ENCODE peak calls at places on chromosomes 13 and 19, in eight cellular contexts. One of them, this sample, is unnamed.

GRCh38 chr13:20451397-20451796 is 74.3 kb downstream of the CRYL1 start:
- DNase-seq in transverse colon: no peak
- DNase-seq in uterus: no peak
- DNase-seq in H1: no peak
- DNase-seq in thyroid gland: no peak
- DNase-seq in ovary: no peak
- DNase-seq in esophagus muscularis mucosa: no peak
- DNase-seq in adrenal gland: no peak
- DNase-seq in this sample: no peak

GRCh38 chr13:28655566-28655965 is 3.4 kb upstream of the POMP start:
- DNase-seq in transverse colon: no peak
- DNase-seq in uterus: no peak
- DNase-seq in H1: no peak
- DNase-seq in thyroid gland: peak
- DNase-seq in ovary: no peak
- DNase-seq in esophagus muscularis mucosa: no peak
- DNase-seq in adrenal gland: no peak
- DNase-seq in this sample: no peak

GRCh38 chr13:27958928-27959539 is 10.1 kb downstream of the CDX2 start:
- DNase-seq in transverse colon: no peak
- DNase-seq in uterus: no peak
- DNase-seq in H1: no peak
- DNase-seq in thyroid gland: no peak
- DNase-seq in ovary: no peak
- DNase-seq in esophagus muscularis mucosa: peak
- DNase-seq in adrenal gland: no peak
- DNase-seq in this sample: no peak

GRCh38 chr13:51425410-51426042 is 27.3 kb downstream of the INTS6 start:
- DNase-seq in transverse colon: no peak
- DNase-seq in uterus: no peak
- DNase-seq in H1: no peak
- DNase-seq in thyroid gland: no peak
- DNase-seq in ovary: no peak
- DNase-seq in esophagus muscularis mucosa: no peak
- DNase-seq in adrenal gland: no peak
- DNase-seq in this sample: no peak

GRCh38 chr13:30918662-30919405 is 12.8 kb downstream of the MEDAG start:
- DNase-seq in transverse colon: no peak
- DNase-seq in uterus: no peak
- DNase-seq in H1: no peak
- DNase-seq in thyroid gland: no peak
- DNase-seq in ovary: no peak
- DNase-seq in esophagus muscularis mucosa: no peak
- DNase-seq in adrenal gland: no peak
- DNase-seq in this sample: no peak

GRCh38 chr19:18605546-18606280 is 886 bp downstream of the CRLF1 start:
- DNase-seq in transverse colon: no peak
- DNase-seq in uterus: no peak
- DNase-seq in H1: no peak
- DNase-seq in thyroid gland: no peak
- DNase-seq in ovary: no peak
- DNase-seq in esophagus muscularis mucosa: no peak
- DNase-seq in adrenal gland: no peak
- DNase-seq in this sample: no peak

GRCh38 chr13:97577026-97577425 is 143.1 kb downstream of the RAP2A start:
- DNase-seq in transverse colon: no peak
- DNase-seq in uterus: no peak
- DNase-seq in H1: no peak
- DNase-seq in thyroid gland: no peak
- DNase-seq in ovary: no peak
- DNase-seq in esophagus muscularis mucosa: no peak
- DNase-seq in adrenal gland: no peak
- DNase-seq in this sample: no peak

GRCh38 chr19:38683393-38684077 is 36.1 kb downstream of the ACTN4 start:
- DNase-seq in transverse colon: peak
- DNase-seq in uterus: peak
- DNase-seq in H1: peak
- DNase-seq in thyroid gland: peak
- DNase-seq in ovary: peak
- DNase-seq in esophagus muscularis mucosa: no peak
- DNase-seq in adrenal gland: peak
- DNase-seq in this sample: peak

GRCh38 chr19:54521022-54521859 is 18.6 kb downstream of the LAIR2 start:
- DNase-seq in transverse colon: no peak
- DNase-seq in uterus: no peak
- DNase-seq in H1: no peak
- DNase-seq in thyroid gland: no peak
- DNase-seq in ovary: no peak
- DNase-seq in esophagus muscularis mucosa: no peak
- DNase-seq in adrenal gland: no peak
- DNase-seq in this sample: no peak

GRCh38 chr13:50910483-50910805 is 853 bp downstream of the RNASEH2B start:
- DNase-seq in transverse colon: no peak
- DNase-seq in uterus: no peak
- DNase-seq in H1: no peak
- DNase-seq in thyroid gland: no peak
- DNase-seq in ovary: no peak
- DNase-seq in esophagus muscularis mucosa: no peak
- DNase-seq in adrenal gland: no peak
- DNase-seq in this sample: no peak

GRCh38 chr13:45943965-45944364 is 92.4 kb upstream of the SIAH3 start:
- DNase-seq in transverse colon: no peak
- DNase-seq in uterus: no peak
- DNase-seq in H1: no peak
- DNase-seq in thyroid gland: no peak
- DNase-seq in ovary: no peak
- DNase-seq in esophagus muscularis mucosa: no peak
- DNase-seq in adrenal gland: no peak
- DNase-seq in this sample: no peak

GRCh38 chr13:45953082-45953481 is 99.5 kb downstream of the ZC3H13 start:
- DNase-seq in transverse colon: no peak
- DNase-seq in uterus: no peak
- DNase-seq in H1: no peak
- DNase-seq in thyroid gland: no peak
- DNase-seq in ovary: no peak
- DNase-seq in esophagus muscularis mucosa: no peak
- DNase-seq in adrenal gland: no peak
- DNase-seq in this sample: no peak

GRCh38 chr19:2888739-2889224 is 11.9 kb upstream of the ZNF57 start:
- DNase-seq in transverse colon: peak
- DNase-seq in uterus: no peak
- DNase-seq in H1: no peak
- DNase-seq in thyroid gland: peak
- DNase-seq in ovary: peak
- DNase-seq in esophagus muscularis mucosa: no peak
- DNase-seq in adrenal gland: no peak
- DNase-seq in this sample: no peak

GRCh38 chr19:47776568-47776967 is 1.9 kb upstream of the SELENOW start:
- DNase-seq in transverse colon: no peak
- DNase-seq in uterus: no peak
- DNase-seq in H1: no peak
- DNase-seq in thyroid gland: no peak
- DNase-seq in ovary: no peak
- DNase-seq in esophagus muscularis mucosa: no peak
- DNase-seq in adrenal gland: no peak
- DNase-seq in this sample: no peak

GRCh38 chr13:60019119-60019993 is 144.4 kb downstream of the DIAPH3 start:
- DNase-seq in transverse colon: no peak
- DNase-seq in uterus: no peak
- DNase-seq in H1: no peak
- DNase-seq in thyroid gland: no peak
- DNase-seq in ovary: no peak
- DNase-seq in esophagus muscularis mucosa: no peak
- DNase-seq in adrenal gland: no peak
- DNase-seq in this sample: no peak

GRCh38 chr19:8484331-8484894 is 18.0 kb downstream of the PRAM1 start:
- DNase-seq in transverse colon: peak
- DNase-seq in uterus: no peak
- DNase-seq in H1: no peak
- DNase-seq in thyroid gland: no peak
- DNase-seq in ovary: no peak
- DNase-seq in esophagus muscularis mucosa: no peak
- DNase-seq in adrenal gland: peak
- DNase-seq in this sample: no peak

GRCh38 chr19:40467007-40467565 is 285 bp downstream of the SPTBN4 start:
- DNase-seq in transverse colon: no peak
- DNase-seq in uterus: peak
- DNase-seq in H1: no peak
- DNase-seq in thyroid gland: no peak
- DNase-seq in ovary: peak
- DNase-seq in esophagus muscularis mucosa: no peak
- DNase-seq in adrenal gland: no peak
- DNase-seq in this sample: no peak

GRCh38 chr19:18086590-18087138 is at the start of gene IL12RB1:
- DNase-seq in transverse colon: peak
- DNase-seq in uterus: no peak
- DNase-seq in H1: no peak
- DNase-seq in thyroid gland: no peak
- DNase-seq in ovary: no peak
- DNase-seq in esophagus muscularis mucosa: no peak
- DNase-seq in adrenal gland: peak
- DNase-seq in this sample: no peak

GRCh38 chr19:38247734-38248268 is 8.4 kb downstream of the PPP1R14A start:
- DNase-seq in transverse colon: no peak
- DNase-seq in uterus: no peak
- DNase-seq in H1: no peak
- DNase-seq in thyroid gland: no peak
- DNase-seq in ovary: no peak
- DNase-seq in esophagus muscularis mucosa: no peak
- DNase-seq in adrenal gland: peak
- DNase-seq in this sample: no peak

GRCh38 chr19:13622727-13623126 is 116.4 kb upstream of the CACNA1A start:
- DNase-seq in transverse colon: no peak
- DNase-seq in uterus: no peak
- DNase-seq in H1: no peak
- DNase-seq in thyroid gland: no peak
- DNase-seq in ovary: no peak
- DNase-seq in esophagus muscularis mucosa: no peak
- DNase-seq in adrenal gland: no peak
- DNase-seq in this sample: no peak
- H3K27ac ChIP-seq in transverse colon: no peak
- H3K27ac ChIP-seq in uterus: no peak
- H3K27ac ChIP-seq in H1: no peak
- H3K27ac ChIP-seq in thyroid gland: no peak
- H3K27ac ChIP-seq in ovary: no peak
- H3K27ac ChIP-seq in esophagus muscularis mucosa: no peak
- H3K27ac ChIP-seq in adrenal gland: no peak
- H3K27ac ChIP-seq in this sample: no peak

DNA sequence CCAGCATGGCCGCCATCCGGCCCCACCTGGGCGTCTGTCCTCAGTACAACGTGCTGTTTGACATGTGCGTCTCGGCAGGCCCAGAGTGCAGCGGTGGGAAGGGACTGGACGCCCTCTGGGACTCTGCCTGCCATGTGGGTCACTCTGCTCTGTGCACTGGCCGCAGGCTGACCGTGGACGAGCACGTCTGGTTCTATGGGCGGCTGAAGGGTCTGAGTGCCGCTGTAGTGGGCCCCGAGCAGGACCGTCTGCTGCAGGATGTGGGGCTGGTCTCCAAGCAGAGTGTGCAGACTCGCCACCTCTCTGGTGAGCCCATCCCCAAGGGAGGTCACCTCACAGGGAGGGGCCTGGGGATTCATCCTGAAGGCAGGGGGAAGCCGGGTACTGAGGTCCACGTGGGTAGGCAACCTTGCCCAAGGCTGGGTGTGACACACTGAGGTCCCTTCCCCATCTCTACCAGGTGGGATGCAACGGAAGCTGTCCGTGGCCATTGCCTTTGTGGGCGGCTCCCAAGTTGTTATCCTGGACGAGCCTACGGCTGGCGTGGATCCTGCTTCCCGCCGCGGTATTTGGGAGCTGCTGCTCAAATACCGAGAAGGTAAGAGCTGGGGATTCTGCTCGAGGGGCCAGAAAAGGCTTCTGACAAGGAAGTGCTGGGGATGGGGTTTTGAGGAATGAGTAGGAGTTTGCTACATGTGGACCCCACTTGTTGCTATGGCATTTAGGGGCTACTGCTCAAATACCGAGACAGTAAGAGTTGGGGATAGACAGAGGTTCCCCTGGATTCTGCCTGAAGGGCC is 11.3 kb downstream of the ABCA7 start:
- DNase-seq in transverse colon: no peak
- DNase-seq in uterus: no peak
- DNase-seq in H1: no peak
- DNase-seq in thyroid gland: no peak
- DNase-seq in ovary: no peak
- DNase-seq in esophagus muscularis mucosa: no peak
- DNase-seq in adrenal gland: no peak
- DNase-seq in this sample: no peak
- TF ChIP-seq POLR2A in transverse colon: no peak
- TF ChIP-seq POLR2A in uterus: no peak
- TF ChIP-seq POLR2A in H1: no peak
- TF ChIP-seq POLR2A in thyroid gland: no peak
- TF ChIP-seq POLR2A in ovary: no peak
- TF ChIP-seq POLR2A in esophagus muscularis mucosa: no peak
- TF ChIP-seq POLR2A in adrenal gland: no peak
- TF ChIP-seq POLR2A in this sample: no peak

GRCh38 chr19:11154683-11155047 is 917 bp downstream of the SPC24 start:
- DNase-seq in transverse colon: no peak
- DNase-seq in uterus: no peak
- DNase-seq in H1: no peak
- DNase-seq in thyroid gland: no peak
- DNase-seq in ovary: no peak
- DNase-seq in esophagus muscularis mucosa: no peak
- DNase-seq in adrenal gland: no peak
- DNase-seq in this sample: no peak
- H3K27ac ChIP-seq in transverse colon: peak
- H3K27ac ChIP-seq in uterus: no peak
- H3K27ac ChIP-seq in H1: no peak
- H3K27ac ChIP-seq in thyroid gland: no peak
- H3K27ac ChIP-seq in ovary: no peak
- H3K27ac ChIP-seq in esophagus muscularis mucosa: peak
- H3K27ac ChIP-seq in adrenal gland: no peak
- H3K27ac ChIP-seq in this sample: no peak

DNA sequence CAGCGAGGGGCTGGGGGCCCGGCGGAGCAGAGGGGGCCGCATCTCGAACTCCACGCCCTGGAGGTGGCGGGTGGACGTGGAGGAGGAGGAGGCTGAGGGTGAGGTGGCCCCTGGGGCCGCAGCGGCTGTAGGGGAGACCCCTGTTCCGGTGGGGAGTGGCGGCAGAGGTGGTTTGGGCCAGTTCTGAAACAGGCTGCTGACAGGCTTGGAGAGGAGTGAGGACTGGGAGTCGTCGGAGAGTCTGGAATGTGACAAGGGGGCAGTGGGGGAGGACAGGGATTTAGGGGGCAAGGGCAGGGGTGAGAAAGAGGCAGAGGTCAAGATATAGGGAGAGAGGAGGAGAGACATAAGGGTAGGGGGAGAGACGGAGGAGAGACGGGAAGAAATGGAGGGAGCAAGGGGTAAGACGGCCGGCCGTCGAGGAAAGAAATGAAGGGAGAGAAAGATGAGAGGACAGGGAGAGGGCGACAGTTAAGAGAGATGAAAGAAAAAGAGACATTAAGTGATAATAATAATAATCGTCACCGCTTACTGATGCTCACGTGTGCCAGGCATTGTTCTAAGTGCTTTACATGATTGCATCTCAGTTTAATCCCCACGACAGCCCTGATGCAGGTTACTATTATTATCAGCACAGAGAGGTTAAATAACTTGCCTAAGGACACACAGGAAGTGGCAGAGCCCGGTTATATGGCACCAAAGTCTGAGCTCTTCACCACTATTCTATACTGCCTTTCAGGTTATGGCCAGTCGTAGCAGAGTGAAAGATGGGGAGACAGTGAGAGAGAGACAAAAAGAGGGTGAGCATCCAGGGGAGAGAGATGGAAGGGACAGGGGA is 13.4 kb downstream of the C19orf81 start:
- DNase-seq in transverse colon: no peak
- DNase-seq in uterus: no peak
- DNase-seq in H1: no peak
- DNase-seq in thyroid gland: no peak
- DNase-seq in ovary: no peak
- DNase-seq in esophagus muscularis mucosa: no peak
- DNase-seq in adrenal gland: no peak
- DNase-seq in this sample: no peak
- TF ChIP-seq POLR2A in transverse colon: no peak
- TF ChIP-seq POLR2A in uterus: no peak
- TF ChIP-seq POLR2A in H1: no peak
- TF ChIP-seq POLR2A in thyroid gland: no peak
- TF ChIP-seq POLR2A in ovary: no peak
- TF ChIP-seq POLR2A in esophagus muscularis mucosa: no peak
- TF ChIP-seq POLR2A in adrenal gland: no peak
- TF ChIP-seq POLR2A in this sample: no peak

This sample was measured in heart left ventricle.